ENCODE peak calls at places on chromosomes 16 and 17, in four cellular contexts. L is fibroblast of pulmonary artery, A is GM23338, V is cardiac fibroblast. K is an unnamed sample.

GRCh38 chr17:63998721-63999679 is 849 bp downstream of the PRR29 start:
- DNase-seq in L (no peak), A (peak), V (no peak), K (no peak)

GRCh38 chr17:60134396-60135159 is 15.2 kb upstream of the CA4 start:
- DNase-seq in L (peak), A (no peak), V (peak), K (no peak)

GRCh38 chr16:89314357-89314756 is 96.9 kb downstream of the ZNF778 start:
- DNase-seq in L (no peak), A (no peak), V (no peak), K (no peak)

GRCh38 chr17:50955667-50956120 is 89.5 kb upstream of the TOB1 start:
- DNase-seq in L (no peak), A (no peak), V (no peak), K (no peak)

GRCh38 chr17:21549107-21549687 is 143.1 kb upstream of the KCNJ18 start:
- DNase-seq in L (peak), A (no peak), V (peak), K (no peak)

GRCh38 chr17:75757086-75757681 is 7.8 kb downstream of the GALK1 start:
- DNase-seq in L (no peak), A (no peak), V (no peak), K (no peak)

GRCh38 chr17:63754046-63754445 is 12.4 kb upstream of the STRADA start:
- DNase-seq in L (no peak), A (no peak), V (no peak), K (no peak)

GRCh38 chr16:72854537-72854936 is 193.4 kb downstream of the ZFHX3 start:
- DNase-seq in L (no peak), A (no peak), V (no peak), K (no peak)

GRCh38 chr16:51431517-51432241 is 280.6 kb upstream of the SALL1 start:
- DNase-seq in L (peak), A (no peak), V (peak), K (no peak)

GRCh38 chr16:27972500-27972899 is 91.0 kb downstream of the GSG1L start:
- DNase-seq in L (peak), A (peak), V (peak), K (peak)
- TF ChIP-seq CTCF in L (peak), A (peak), V (peak), K (peak)

GRCh38 chr16:4437366-4437765 is 11.7 kb downstream of the DNAJA3 start:
- DNase-seq in L (no peak), A (no peak), V (no peak), K (no peak)

GRCh38 chr16:4443271-4443670 is 17.6 kb downstream of the DNAJA3 start:
- DNase-seq in L (no peak), A (no peak), V (no peak), K (no peak)

GRCh38 chr16:4443986-4444385 is 18.3 kb downstream of the DNAJA3 start:
- DNase-seq in L (no peak), A (no peak), V (no peak), K (no peak)

GRCh38 chr16:4442371-4442770 is 16.7 kb downstream of the DNAJA3 start:
- DNase-seq in L (no peak), A (no peak), V (no peak), K (no peak)
- TF ChIP-seq CTCF in L (no peak), A (no peak), V (no peak), K (no peak)

GRCh38 chr17:45824901-45825492 is 19.7 kb upstream of the SPPL2C start:
- DNase-seq in L (no peak), A (no peak), V (no peak), K (no peak)

GRCh38 chr17:45825792-45826191 is 18.9 kb upstream of the SPPL2C start:
- DNase-seq in L (no peak), A (no peak), V (no peak), K (no peak)

GRCh38 chr17:45824475-45824874 is 20.2 kb upstream of the SPPL2C start:
- DNase-seq in L (no peak), A (peak), V (no peak), K (no peak)

GRCh38 chr17:45821147-45821546 is 23.5 kb upstream of the SPPL2C start:
- DNase-seq in L (no peak), A (no peak), V (no peak), K (no peak)

DNA sequence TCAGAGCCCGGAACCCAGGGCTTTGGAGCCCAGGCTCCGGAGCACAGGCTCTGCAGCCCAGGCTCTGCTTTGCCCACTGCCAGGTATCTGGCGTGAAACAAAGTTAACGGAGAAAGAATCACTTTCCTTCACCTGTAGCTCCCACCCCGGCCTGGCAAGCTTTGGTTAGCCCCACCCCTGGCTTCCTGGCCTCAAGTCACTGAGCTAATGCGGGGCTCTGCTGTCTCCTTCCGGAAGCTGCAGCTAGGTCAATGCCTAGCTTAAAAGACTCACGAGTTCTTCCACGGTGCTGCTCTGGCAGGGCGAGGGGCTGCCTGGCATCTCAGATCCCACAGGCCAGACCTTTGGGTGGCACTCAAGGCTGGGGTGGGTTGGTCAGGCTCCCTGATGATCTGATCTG is 21.1 kb upstream of the SPPL2C start:
- DNase-seq in L (no peak), A (peak), V (no peak), K (no peak)
- TF ChIP-seq CTCF in L (no peak), A (no peak), V (no peak), K (no peak)

GRCh38 chr16:84940670-84941551 is 70.4 kb downstream of the ZDHHC7 start:
- DNase-seq in L (no peak), A (no peak), V (peak), K (no peak)
- TF ChIP-seq CTCF in L (no peak), A (no peak), V (no peak), K (no peak)

GRCh38 chr17:81277421-81277820 is 17.7 kb downstream of the SLC38A10 start:
- DNase-seq in L (no peak), A (no peak), V (peak), K (no peak)
- TF ChIP-seq CTCF in L (no peak), A (no peak), V (no peak), K (no peak)

K was measured in GM10248.